ENCODE peak calls at places on chromosomes 3 and 15, in eight cellular contexts. One of them, this sample, is unnamed.

GRCh38 chr3:126019683-126020082 is 50.7 kb downstream of the ROPN1B start:
- DNase-seq in activated CD8-positive, alpha-beta T cell treated with anti-CD3 and anti-CD28 coated beads for 36 hours: no peak
- DNase-seq in AG09319: no peak
- DNase-seq in tibial artery: no peak
- DNase-seq in stomach: no peak
- DNase-seq in fibroblast of the aortic adventitia: no peak
- DNase-seq in AG04449: no peak
- DNase-seq in tibial nerve: no peak
- DNase-seq in this sample: no peak

GRCh38 chr3:98961161-98962155 is 60.0 kb upstream of the DCBLD2 start:
- DNase-seq in stomach: no peak
- DNase-seq in activated CD8-positive, alpha-beta T cell treated with anti-CD3 and anti-CD28 coated beads for 36 hours: no peak
- DNase-seq in AG09319: peak; percentile 30
- DNase-seq in AG04449: peak; percentile 85
- DNase-seq in tibial artery: no peak
- DNase-seq in tibial nerve: no peak
- DNase-seq in fibroblast of the aortic adventitia: peak; percentile 83
- DNase-seq in this sample: peak; percentile 80

GRCh38 chr3:14845826-14846225 is 27.1 kb downstream of the FGD5 start:
- DNase-seq in AG09319: no peak
- DNase-seq in activated CD8-positive, alpha-beta T cell treated with anti-CD3 and anti-CD28 coated beads for 36 hours: no peak
- DNase-seq in fibroblast of the aortic adventitia: no peak
- DNase-seq in AG04449: no peak
- DNase-seq in tibial artery: no peak
- DNase-seq in stomach: no peak
- DNase-seq in tibial nerve: no peak
- DNase-seq in this sample: no peak

GRCh38 chr3:154422694-154423093 is 7.3 kb downstream of the GPR149 start:
- DNase-seq in AG09319: no peak
- DNase-seq in stomach: no peak
- DNase-seq in fibroblast of the aortic adventitia: no peak
- DNase-seq in tibial nerve: no peak
- DNase-seq in activated CD8-positive, alpha-beta T cell treated with anti-CD3 and anti-CD28 coated beads for 36 hours: no peak
- DNase-seq in AG04449: no peak
- DNase-seq in tibial artery: no peak
- DNase-seq in this sample: no peak

GRCh38 chr3:33212406-33212805 is 6.2 kb downstream of the SUSD5 start:
- DNase-seq in stomach: no peak
- DNase-seq in fibroblast of the aortic adventitia: no peak
- DNase-seq in tibial nerve: no peak
- DNase-seq in AG09319: no peak
- DNase-seq in tibial artery: no peak
- DNase-seq in AG04449: no peak
- DNase-seq in activated CD8-positive, alpha-beta T cell treated with anti-CD3 and anti-CD28 coated beads for 36 hours: no peak
- DNase-seq in this sample: no peak

GRCh38 chr15:80828796-80829195 is 49.6 kb downstream of the CEMIP start:
- DNase-seq in tibial artery: no peak
- DNase-seq in AG04449: no peak
- DNase-seq in fibroblast of the aortic adventitia: no peak
- DNase-seq in stomach: no peak
- DNase-seq in AG09319: no peak
- DNase-seq in activated CD8-positive, alpha-beta T cell treated with anti-CD3 and anti-CD28 coated beads for 36 hours: no peak
- DNase-seq in tibial nerve: no peak
- DNase-seq in this sample: no peak

GRCh38 chr15:80228959-80229610 is 22.9 kb downstream of the CTXND1 start:
- DNase-seq in AG09319: no peak
- DNase-seq in fibroblast of the aortic adventitia: peak; percentile 25
- DNase-seq in stomach: no peak
- DNase-seq in activated CD8-positive, alpha-beta T cell treated with anti-CD3 and anti-CD28 coated beads for 36 hours: no peak
- DNase-seq in tibial artery: no peak
- DNase-seq in tibial nerve: no peak
- DNase-seq in AG04449: no peak
- DNase-seq in this sample: peak; percentile 6

GRCh38 chr15:85494035-85494793 is 113.8 kb downstream of the AKAP13 start:
- DNase-seq in AG04449: peak; percentile 46
- DNase-seq in fibroblast of the aortic adventitia: peak; percentile 83
- DNase-seq in activated CD8-positive, alpha-beta T cell treated with anti-CD3 and anti-CD28 coated beads for 36 hours: no peak
- DNase-seq in tibial artery: no peak
- DNase-seq in tibial nerve: no peak
- DNase-seq in stomach: no peak
- DNase-seq in AG09319: no peak
- DNase-seq in this sample: peak; percentile 91

GRCh38 chr15:79315623-79316328 is 4.9 kb downstream of the TMED3 start:
- DNase-seq in tibial artery: no peak
- DNase-seq in activated CD8-positive, alpha-beta T cell treated with anti-CD3 and anti-CD28 coated beads for 36 hours: no peak
- DNase-seq in AG04449: no peak
- DNase-seq in tibial nerve: no peak
- DNase-seq in AG09319: no peak
- DNase-seq in stomach: peak; percentile 62
- DNase-seq in fibroblast of the aortic adventitia: no peak
- DNase-seq in this sample: no peak

GRCh38 chr15:72690938-72691337 is 4.9 kb downstream of the BBS4 start:
- DNase-seq in AG04449: no peak
- DNase-seq in tibial nerve: no peak
- DNase-seq in stomach: no peak
- DNase-seq in tibial artery: no peak
- DNase-seq in activated CD8-positive, alpha-beta T cell treated with anti-CD3 and anti-CD28 coated beads for 36 hours: no peak
- DNase-seq in fibroblast of the aortic adventitia: no peak
- DNase-seq in AG09319: no peak
- DNase-seq in this sample: no peak

GRCh38 chr3:100009285-100010086 is 104.8 kb downstream of the FILIP1L start:
- DNase-seq in tibial nerve: no peak
- DNase-seq in fibroblast of the aortic adventitia: no peak
- DNase-seq in activated CD8-positive, alpha-beta T cell treated with anti-CD3 and anti-CD28 coated beads for 36 hours: no peak
- DNase-seq in AG09319: no peak
- DNase-seq in AG04449: no peak
- DNase-seq in tibial artery: no peak
- DNase-seq in stomach: no peak
- DNase-seq in this sample: no peak

GRCh38 chr15:26113296-26113695 is 250.2 kb upstream of the ATP10A start:
- DNase-seq in AG09319: no peak
- DNase-seq in AG04449: no peak
- DNase-seq in tibial nerve: no peak
- DNase-seq in stomach: no peak
- DNase-seq in tibial artery: no peak
- DNase-seq in fibroblast of the aortic adventitia: no peak
- DNase-seq in activated CD8-positive, alpha-beta T cell treated with anti-CD3 and anti-CD28 coated beads for 36 hours: no peak
- DNase-seq in this sample: no peak

GRCh38 chr15:82021992-82022391 is 23.8 kb downstream of the MEX3B start:
- DNase-seq in AG04449: no peak
- DNase-seq in fibroblast of the aortic adventitia: peak; percentile 16
- DNase-seq in tibial artery: no peak
- DNase-seq in tibial nerve: peak; percentile 14
- DNase-seq in AG09319: no peak
- DNase-seq in activated CD8-positive, alpha-beta T cell treated with anti-CD3 and anti-CD28 coated beads for 36 hours: no peak
- DNase-seq in stomach: no peak
- DNase-seq in this sample: peak; percentile 54

GRCh38 chr3:13414040-13414729 is 5.9 kb downstream of the NUP210 start:
- DNase-seq in fibroblast of the aortic adventitia: no peak
- DNase-seq in AG09319: no peak
- DNase-seq in tibial artery: peak; percentile 30
- DNase-seq in tibial nerve: peak; percentile 9
- DNase-seq in activated CD8-positive, alpha-beta T cell treated with anti-CD3 and anti-CD28 coated beads for 36 hours: peak; percentile 86
- DNase-seq in stomach: peak; percentile 56
- DNase-seq in AG04449: no peak
- DNase-seq in this sample: no peak

GRCh38 chr3:52339612-52340011 is 23.5 kb downstream of the DNAH1 start:
- DNase-seq in tibial nerve: peak; percentile 60
- DNase-seq in AG04449: peak; percentile 57
- DNase-seq in activated CD8-positive, alpha-beta T cell treated with anti-CD3 and anti-CD28 coated beads for 36 hours: peak; percentile 63
- DNase-seq in stomach: no peak
- DNase-seq in AG09319: peak; percentile 76
- DNase-seq in fibroblast of the aortic adventitia: peak; percentile 92
- DNase-seq in tibial artery: no peak
- DNase-seq in this sample: peak; percentile 88

GRCh38 chr15:43215961-43216360 is 4.9 kb downstream of the EPB42 start:
- DNase-seq in stomach: no peak
- DNase-seq in fibroblast of the aortic adventitia: no peak
- DNase-seq in tibial nerve: no peak
- DNase-seq in AG04449: no peak
- DNase-seq in AG09319: no peak
- DNase-seq in activated CD8-positive, alpha-beta T cell treated with anti-CD3 and anti-CD28 coated beads for 36 hours: no peak
- DNase-seq in tibial artery: no peak
- DNase-seq in this sample: peak; percentile 12

GRCh38 chr3:54837964-54838363 is 89.9 kb downstream of the LRTM1 start:
- DNase-seq in stomach: no peak
- DNase-seq in fibroblast of the aortic adventitia: peak; percentile 19
- DNase-seq in AG04449: no peak
- DNase-seq in tibial artery: no peak
- DNase-seq in activated CD8-positive, alpha-beta T cell treated with anti-CD3 and anti-CD28 coated beads for 36 hours: no peak
- DNase-seq in AG09319: no peak
- DNase-seq in tibial nerve: no peak
- DNase-seq in this sample: peak; percentile 45
- TF ChIP-seq CTCF in stomach: no peak
- TF ChIP-seq CTCF in fibroblast of the aortic adventitia: no peak
- TF ChIP-seq CTCF in AG04449: peak; percentile 9
- TF ChIP-seq CTCF in tibial artery: no peak
- TF ChIP-seq CTCF in activated CD8-positive, alpha-beta T cell treated with anti-CD3 and anti-CD28 coated beads for 36 hours: no peak
- TF ChIP-seq CTCF in AG09319: peak; percentile 34
- TF ChIP-seq CTCF in tibial nerve: no peak
- TF ChIP-seq CTCF in this sample: peak; percentile 43

GRCh38 chr3:96796101-96796500 is 18.3 kb upstream of the EPHA6 start:
- DNase-seq in activated CD8-positive, alpha-beta T cell treated with anti-CD3 and anti-CD28 coated beads for 36 hours: no peak
- DNase-seq in AG09319: no peak
- DNase-seq in stomach: no peak
- DNase-seq in tibial nerve: no peak
- DNase-seq in AG04449: no peak
- DNase-seq in tibial artery: no peak
- DNase-seq in fibroblast of the aortic adventitia: no peak
- DNase-seq in this sample: no peak
- TF ChIP-seq CTCF in activated CD8-positive, alpha-beta T cell treated with anti-CD3 and anti-CD28 coated beads for 36 hours: no peak
- TF ChIP-seq CTCF in AG09319: no peak
- TF ChIP-seq CTCF in stomach: no peak
- TF ChIP-seq CTCF in tibial nerve: no peak
- TF ChIP-seq CTCF in AG04449: no peak
- TF ChIP-seq CTCF in tibial artery: no peak
- TF ChIP-seq CTCF in fibroblast of the aortic adventitia: no peak
- TF ChIP-seq CTCF in this sample: no peak

DNA sequence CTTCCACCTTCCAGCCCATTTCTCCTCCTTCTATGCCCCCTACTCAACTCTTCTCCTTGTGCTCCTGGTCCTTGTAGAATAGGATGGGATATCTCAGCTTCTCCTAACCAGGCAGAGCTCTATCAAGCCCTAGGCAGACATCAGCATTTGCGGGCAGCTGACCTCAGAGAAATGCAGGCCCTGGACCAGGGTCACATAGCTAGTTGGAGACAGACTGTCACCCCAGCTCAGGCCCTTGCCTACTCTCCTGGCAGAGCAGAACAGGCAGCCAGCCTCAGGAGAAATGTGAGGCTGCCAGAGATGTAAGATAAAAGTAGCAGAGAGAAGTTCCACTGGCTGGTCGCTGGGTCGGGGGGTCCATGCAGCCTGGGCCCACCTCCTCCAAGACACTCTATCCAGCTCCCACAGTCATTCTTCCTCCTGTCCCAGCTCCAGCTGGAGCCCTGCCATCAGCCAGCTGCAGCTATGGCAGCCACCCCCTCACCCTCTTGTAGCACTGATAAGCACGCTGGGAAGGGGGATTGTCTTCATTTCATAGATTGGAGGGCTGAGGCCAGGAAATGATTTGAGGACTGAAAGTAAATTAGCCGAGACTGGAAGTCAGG is 4.0 kb downstream of the CYP8B1 start:
- DNase-seq in tibial nerve: no peak
- DNase-seq in stomach: no peak
- DNase-seq in tibial artery: no peak
- DNase-seq in fibroblast of the aortic adventitia: no peak
- DNase-seq in activated CD8-positive, alpha-beta T cell treated with anti-CD3 and anti-CD28 coated beads for 36 hours: no peak
- DNase-seq in AG09319: no peak
- DNase-seq in AG04449: no peak
- DNase-seq in this sample: no peak
- TF ChIP-seq CTCF in tibial nerve: no peak
- TF ChIP-seq CTCF in stomach: no peak
- TF ChIP-seq CTCF in tibial artery: no peak
- TF ChIP-seq CTCF in fibroblast of the aortic adventitia: no peak
- TF ChIP-seq CTCF in activated CD8-positive, alpha-beta T cell treated with anti-CD3 and anti-CD28 coated beads for 36 hours: no peak
- TF ChIP-seq CTCF in AG09319: no peak
- TF ChIP-seq CTCF in AG04449: no peak
- TF ChIP-seq CTCF in this sample: no peak

DNA sequence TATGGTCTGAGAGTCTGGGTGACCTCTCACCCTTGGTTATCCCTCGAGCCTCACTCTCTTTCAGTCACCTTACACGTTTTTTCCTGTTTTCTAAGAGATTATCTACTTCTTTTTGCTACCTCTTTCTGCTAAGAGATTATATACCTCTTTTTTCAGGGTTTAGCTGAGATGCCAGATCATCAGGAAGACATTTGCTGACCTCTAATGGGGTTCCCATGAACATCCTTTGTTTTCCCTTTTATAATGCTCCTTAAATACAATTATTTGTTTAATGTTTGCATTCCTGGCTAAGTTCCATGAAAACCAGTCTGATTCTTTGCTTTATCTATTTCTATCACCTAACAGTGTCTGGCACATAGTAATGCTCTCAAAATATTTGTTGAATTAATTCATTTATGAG is 39.6 kb downstream of the LEKR1 start:
- DNase-seq in tibial artery: no peak
- DNase-seq in tibial nerve: no peak
- DNase-seq in fibroblast of the aortic adventitia: peak; percentile 57
- DNase-seq in activated CD8-positive, alpha-beta T cell treated with anti-CD3 and anti-CD28 coated beads for 36 hours: no peak
- DNase-seq in stomach: no peak
- DNase-seq in AG04449: no peak
- DNase-seq in AG09319: no peak
- DNase-seq in this sample: peak; percentile 24
- TF ChIP-seq CTCF in tibial artery: no peak
- TF ChIP-seq CTCF in tibial nerve: no peak
- TF ChIP-seq CTCF in fibroblast of the aortic adventitia: peak; percentile 30
- TF ChIP-seq CTCF in activated CD8-positive, alpha-beta T cell treated with anti-CD3 and anti-CD28 coated beads for 36 hours: no peak
- TF ChIP-seq CTCF in stomach: no peak
- TF ChIP-seq CTCF in AG04449: no peak
- TF ChIP-seq CTCF in AG09319: peak; percentile 26
- TF ChIP-seq CTCF in this sample: peak; percentile 19

GRCh38 chr3:46076606-46077005 is 49.3 kb upstream of the XCR1 start:
- DNase-seq in AG09319: no peak
- DNase-seq in tibial artery: no peak
- DNase-seq in tibial nerve: no peak
- DNase-seq in fibroblast of the aortic adventitia: peak; percentile 53
- DNase-seq in activated CD8-positive, alpha-beta T cell treated with anti-CD3 and anti-CD28 coated beads for 36 hours: no peak
- DNase-seq in AG04449: no peak
- DNase-seq in stomach: no peak
- DNase-seq in this sample: peak; percentile 64
- TF ChIP-seq CTCF in AG09319: peak; percentile 37
- TF ChIP-seq CTCF in tibial artery: no peak
- TF ChIP-seq CTCF in tibial nerve: no peak
- TF ChIP-seq CTCF in fibroblast of the aortic adventitia: peak; percentile 37
- TF ChIP-seq CTCF in activated CD8-positive, alpha-beta T cell treated with anti-CD3 and anti-CD28 coated beads for 36 hours: no peak
- TF ChIP-seq CTCF in AG04449: peak; percentile 4
- TF ChIP-seq CTCF in stomach: no peak
- TF ChIP-seq CTCF in this sample: peak; percentile 49

GRCh38 chr3:136817448-136817847 is 1.5 kb upstream of the SLC35G2 start:
- DNase-seq in tibial nerve: no peak
- DNase-seq in AG09319: no peak
- DNase-seq in stomach: no peak
- DNase-seq in tibial artery: no peak
- DNase-seq in activated CD8-positive, alpha-beta T cell treated with anti-CD3 and anti-CD28 coated beads for 36 hours: no peak
- DNase-seq in AG04449: no peak
- DNase-seq in fibroblast of the aortic adventitia: peak; percentile 21
- DNase-seq in this sample: peak; percentile 29

GRCh38 chr3:136819784-136820640 is 1.1 kb downstream of the SLC35G2 start:
- DNase-seq in tibial artery: peak; percentile 42
- DNase-seq in tibial nerve: peak; percentile 18
- DNase-seq in stomach: peak; percentile 31
- DNase-seq in fibroblast of the aortic adventitia: peak; percentile 59
- DNase-seq in AG04449: no peak
- DNase-seq in AG09319: no peak
- DNase-seq in activated CD8-positive, alpha-beta T cell treated with anti-CD3 and anti-CD28 coated beads for 36 hours: peak; percentile 49
- DNase-seq in this sample: peak; percentile 66

GRCh38 chr3:136818191-136818850 is 605 bp upstream of the SLC35G2 start:
- DNase-seq in stomach: peak; percentile 26
- DNase-seq in activated CD8-positive, alpha-beta T cell treated with anti-CD3 and anti-CD28 coated beads for 36 hours: peak; percentile 89
- DNase-seq in tibial nerve: peak; percentile 29
- DNase-seq in tibial artery: peak; percentile 60
- DNase-seq in fibroblast of the aortic adventitia: peak; percentile 76
- DNase-seq in AG04449: no peak
- DNase-seq in AG09319: peak; percentile 70
- DNase-seq in this sample: peak; percentile 64

GRCh38 chr3:136818851-136819783 is at the start of gene SLC35G2:
- DNase-seq in AG04449: no peak
- DNase-seq in stomach: peak; percentile 30
- DNase-seq in tibial nerve: peak; percentile 25
- DNase-seq in fibroblast of the aortic adventitia: peak; percentile 83
- DNase-seq in activated CD8-positive, alpha-beta T cell treated with anti-CD3 and anti-CD28 coated beads for 36 hours: peak; percentile 69
- DNase-seq in AG09319: no peak
- DNase-seq in tibial artery: peak; percentile 39
- DNase-seq in this sample: peak; percentile 77
- TF ChIP-seq CTCF in AG04449: no peak
- TF ChIP-seq CTCF in stomach: no peak
- TF ChIP-seq CTCF in tibial nerve: no peak
- TF ChIP-seq CTCF in fibroblast of the aortic adventitia: no peak
- TF ChIP-seq CTCF in activated CD8-positive, alpha-beta T cell treated with anti-CD3 and anti-CD28 coated beads for 36 hours: no peak
- TF ChIP-seq CTCF in AG09319: peak; percentile 13
- TF ChIP-seq CTCF in tibial artery: no peak
- TF ChIP-seq CTCF in this sample: no peak

This sample was measured in fibroblast of villous mesenchyme.